ENCODE peak calls at places on chromosomes 16 and 17, in six cellular contexts. K is kidney, H is tibial artery, M is neuronal stem cell, J is cardiac muscle cell, C is heart left ventricle. O is an unnamed sample. For H3K4me1, the result is how much of the 10 kb centered on the place peaks cover.

GRCh38 chr16:77780378-77780837 is 8.0 kb upstream of the VAT1L start:
- DNase-seq in C (no peak), H (no peak), K (no peak), J (peak), M (no peak), O (no peak)

GRCh38 chr16:85395913-85396878 is 216.9 kb upstream of the GSE1 start:
- DNase-seq in C (peak), K (peak), J (peak), M (no peak), H (peak), O (peak)

GRCh38 chr16:88764913-88765349 is 20.1 kb downstream of the PIEZO1 start:
- DNase-seq in J (no peak), H (no peak), M (no peak), K (no peak), C (no peak), O (peak)

GRCh38 chr17:62987136-62987535 is 21.1 kb downstream of the TANC2 start:
- DNase-seq in M (no peak), C (no peak), J (no peak), K (no peak), H (no peak), O (no peak)

GRCh38 chr16:68083861-68084503 is 1.2 kb upstream of the NFATC3 start:
- DNase-seq in C (no peak), K (peak), M (peak), J (peak), H (no peak), O (peak)

GRCh38 chr16:67259705-67260104 is 10.9 kb downstream of the SLC9A5 start:
- DNase-seq in J (no peak), M (no peak), K (peak), H (no peak), C (no peak), O (no peak)

GRCh38 chr16:62831235-62831634 is 795.0 kb upstream of the CDH8 start:
- DNase-seq in H (no peak), M (no peak), C (no peak), K (no peak), J (no peak), O (no peak)

GRCh38 chr17:45355087-45355486 is 38.3 kb upstream of the MAP3K14 start:
- DNase-seq in J (no peak), M (no peak), C (no peak), K (no peak), H (no peak), O (no peak)

GRCh38 chr16:80526418-80527061 is 14.3 kb upstream of the DYNLRB2 start:
- DNase-seq in C (no peak), M (peak), H (no peak), J (peak), K (no peak), O (peak)

GRCh38 chr17:69525920-69526841 is 111.7 kb downstream of the MAP2K6 start:
- DNase-seq in J (peak), H (peak), K (no peak), M (peak), C (no peak), O (no peak)

GRCh38 chr17:72022328-72022727 is 98.5 kb upstream of the SOX9 start:
- DNase-seq in H (no peak), C (no peak), M (no peak), J (no peak), K (no peak), O (no peak)

GRCh38 chr17:39462644-39463375 is 1.5 kb downstream of the CDK12 start:
- DNase-seq in C (no peak), K (no peak), J (peak), H (peak), M (no peak), O (no peak)

GRCh38 chr17:39461911-39462641 is 790 bp downstream of the CDK12 start:
- DNase-seq in H (peak), J (no peak), C (no peak), K (peak), M (no peak), O (no peak)

GRCh38 chr17:39455919-39456318 is 4.9 kb upstream of the MED1 start:
- DNase-seq in H (peak), J (no peak), C (no peak), K (no peak), M (no peak), O (no peak)

DNA sequence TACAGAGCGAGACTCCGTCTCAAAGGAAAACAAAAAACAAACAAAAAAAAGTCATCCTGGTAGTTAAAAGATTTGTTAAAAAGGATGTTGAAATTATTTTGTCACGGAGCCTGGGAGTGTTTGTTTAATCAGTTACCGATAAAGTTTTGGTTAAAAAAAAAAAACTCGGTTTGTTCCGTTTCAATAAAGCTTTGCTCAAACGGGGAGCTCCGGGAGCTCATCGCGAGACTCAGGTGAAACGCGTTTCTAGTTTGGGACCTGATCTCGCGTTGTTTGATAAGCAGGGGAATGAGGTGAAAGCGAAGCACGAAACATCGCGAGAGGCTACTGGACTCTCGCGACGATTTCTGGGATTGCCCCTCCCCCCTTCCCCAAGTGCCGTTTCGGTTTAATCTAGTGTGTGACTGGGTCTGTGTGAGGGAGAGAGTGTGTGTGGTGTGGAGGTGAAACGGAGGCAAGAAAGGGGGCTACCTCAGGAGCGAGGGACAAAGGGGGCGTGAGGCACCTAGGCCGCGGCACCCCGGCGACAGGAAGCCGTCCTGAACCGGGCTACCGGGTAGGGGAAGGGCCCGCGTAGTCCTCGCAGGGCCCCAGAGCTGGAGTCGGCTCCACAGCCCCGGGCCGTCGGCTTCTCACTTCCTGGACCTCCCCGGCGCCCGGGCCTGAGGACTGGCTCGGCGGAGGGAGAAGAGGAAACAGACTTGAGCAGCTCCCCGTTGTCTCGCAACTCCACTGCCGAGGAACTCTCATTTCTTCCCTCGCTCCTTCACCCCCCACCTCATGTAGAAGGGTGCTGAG is at the start of gene CDK12:
- DNase-seq in K (peak), J (peak), M (peak), C (peak), H (peak), O (peak)
- H3K4me1 ChIP-seq in K (under half), J (under half), M (under half), C (under half), H (under half), O (under half)

DNA sequence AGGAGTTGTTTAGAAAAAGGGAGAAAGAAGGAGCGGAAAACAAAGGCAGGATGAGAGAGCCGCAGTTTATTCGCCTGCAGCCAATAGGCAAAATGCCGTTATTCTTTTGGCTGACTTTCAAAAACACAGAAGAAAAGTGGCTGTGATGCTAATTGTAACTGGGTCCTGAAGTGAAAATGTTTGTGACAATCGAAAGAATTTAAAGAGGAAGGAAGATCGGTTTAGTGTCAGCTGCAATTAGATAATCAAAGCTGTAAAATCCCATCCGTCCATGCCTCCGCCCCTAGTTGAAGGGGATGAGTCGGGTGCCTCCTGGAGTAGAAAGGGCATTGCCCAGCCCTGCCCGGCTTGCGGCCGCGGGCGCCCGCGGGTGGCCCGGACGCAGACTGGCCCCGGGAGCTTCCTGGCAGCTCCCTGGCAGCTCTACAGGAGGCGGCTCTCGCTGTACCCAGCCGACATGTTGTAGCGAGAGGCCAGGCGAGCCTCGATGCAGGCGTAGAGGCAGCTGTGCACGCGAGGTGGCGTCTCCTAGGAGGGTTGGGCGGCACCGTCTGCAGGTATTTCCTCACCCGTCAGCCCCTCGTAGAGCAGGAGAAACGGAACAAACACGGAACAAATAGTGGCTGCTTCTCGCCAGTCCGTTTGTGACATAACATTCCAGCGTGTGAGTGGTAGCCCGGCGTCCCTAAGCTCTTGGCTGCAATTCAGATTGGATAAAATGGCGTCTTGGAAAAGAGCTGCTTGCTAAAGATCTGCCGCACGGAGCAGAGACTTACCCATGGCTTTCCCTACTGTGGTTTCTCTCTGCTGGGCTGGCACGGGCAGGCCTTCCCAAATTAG is 82.3 kb downstream of the TNRC6C start:
- DNase-seq in H (peak), J (peak), K (peak), M (no peak), C (peak), O (peak)
- H3K27ac ChIP-seq in H (peak), J (peak), K (peak), M (no peak), C (peak), O (peak)

GRCh38 chr16:4349332-4349731 is 1.8 kb downstream of the PAM16 start:
- DNase-seq in K (no peak), C (no peak), H (no peak), J (no peak), M (no peak), O (no peak)
- H3K4me3 ChIP-seq in K (no peak), C (no peak), H (no peak), J (no peak), M (no peak), O (no peak)

GRCh38 chr17:17696871-17697633 is 15.8 kb downstream of the RAI1 start:
- DNase-seq in C (peak), H (no peak), J (no peak), M (no peak), K (no peak), O (no peak)
- H3K4me1 ChIP-seq in C (half or more), H (half or more), J (under half), M (half or more), K (half or more), O (under half)

GRCh38 chr17:35773129-35773528 is 12.4 kb downstream of the C17orf50 start:
- DNase-seq in M (no peak), H (no peak), J (no peak), C (no peak), K (no peak), O (no peak)

GRCh38 chr17:35774499-35774898 is 13.8 kb downstream of the C17orf50 start:
- DNase-seq in C (no peak), H (peak), M (no peak), K (no peak), J (peak), O (peak)

GRCh38 chr17:35773674-35774425 is 13.2 kb downstream of the C17orf50 start:
- DNase-seq in C (no peak), H (no peak), K (no peak), M (no peak), J (no peak), O (no peak)

GRCh38 chr17:35775039-35775438 is 14.4 kb downstream of the C17orf50 start:
- DNase-seq in C (no peak), J (no peak), K (no peak), M (no peak), H (no peak), O (no peak)

DNA sequence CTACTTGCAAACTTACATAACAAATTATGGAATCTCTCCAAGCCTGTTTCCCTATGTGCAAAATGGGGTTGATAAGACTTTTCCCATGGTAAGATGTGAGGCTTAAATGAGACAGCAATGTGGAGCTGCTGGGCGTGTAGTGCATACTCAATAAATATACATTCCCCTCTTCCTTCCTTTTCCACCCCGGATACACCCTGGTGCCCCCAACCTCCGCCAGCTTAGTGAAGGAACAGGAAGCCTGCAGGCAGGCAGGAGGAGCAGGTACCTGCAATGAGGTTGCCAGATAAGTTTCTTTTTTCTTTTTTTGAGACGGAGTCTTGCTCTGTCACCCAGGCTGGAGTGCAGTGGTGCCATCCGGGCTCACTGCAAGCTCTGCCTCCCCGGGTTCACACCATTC is 14.9 kb downstream of the C17orf50 start:
- DNase-seq in H (no peak), K (no peak), C (no peak), J (peak), M (no peak), O (no peak)
- H3K27ac ChIP-seq in H (peak), K (no peak), C (no peak), J (no peak), M (no peak), O (peak)

GRCh38 chr17:1107083-1107776 is 72.6 kb downstream of the ABR start:
- DNase-seq in C (no peak), K (no peak), M (no peak), J (no peak), H (no peak), O (peak)
- H3K4me3 ChIP-seq in C (no peak), K (no peak), M (no peak), J (no peak), H (peak), O (peak)

GRCh38 chr17:64017381-64017980 is 3.0 kb downstream of the ICAM2 start:
- DNase-seq in K (no peak), J (no peak), M (no peak), H (no peak), C (no peak), O (no peak)

GRCh38 chr17:64019486-64020067 is 856 bp downstream of the ICAM2 start:
- DNase-seq in M (no peak), K (no peak), C (no peak), J (no peak), H (no peak), O (no peak)

GRCh38 chr17:64016974-64017373 is 3.5 kb downstream of the ICAM2 start:
- DNase-seq in M (no peak), C (no peak), J (no peak), H (no peak), K (no peak), O (no peak)

GRCh38 chr17:64015447-64015846 is 5.0 kb downstream of the ICAM2 start:
- DNase-seq in C (no peak), J (no peak), M (no peak), K (no peak), H (no peak), O (no peak)

GRCh38 chr17:64016248-64016784 is 4.1 kb downstream of the ICAM2 start:
- DNase-seq in J (no peak), H (no peak), K (no peak), C (no peak), M (no peak), O (no peak)
- H3K4me1 ChIP-seq in J (under half), H (under half), K (under half), C (under half), M (under half), O (under half)

DNA sequence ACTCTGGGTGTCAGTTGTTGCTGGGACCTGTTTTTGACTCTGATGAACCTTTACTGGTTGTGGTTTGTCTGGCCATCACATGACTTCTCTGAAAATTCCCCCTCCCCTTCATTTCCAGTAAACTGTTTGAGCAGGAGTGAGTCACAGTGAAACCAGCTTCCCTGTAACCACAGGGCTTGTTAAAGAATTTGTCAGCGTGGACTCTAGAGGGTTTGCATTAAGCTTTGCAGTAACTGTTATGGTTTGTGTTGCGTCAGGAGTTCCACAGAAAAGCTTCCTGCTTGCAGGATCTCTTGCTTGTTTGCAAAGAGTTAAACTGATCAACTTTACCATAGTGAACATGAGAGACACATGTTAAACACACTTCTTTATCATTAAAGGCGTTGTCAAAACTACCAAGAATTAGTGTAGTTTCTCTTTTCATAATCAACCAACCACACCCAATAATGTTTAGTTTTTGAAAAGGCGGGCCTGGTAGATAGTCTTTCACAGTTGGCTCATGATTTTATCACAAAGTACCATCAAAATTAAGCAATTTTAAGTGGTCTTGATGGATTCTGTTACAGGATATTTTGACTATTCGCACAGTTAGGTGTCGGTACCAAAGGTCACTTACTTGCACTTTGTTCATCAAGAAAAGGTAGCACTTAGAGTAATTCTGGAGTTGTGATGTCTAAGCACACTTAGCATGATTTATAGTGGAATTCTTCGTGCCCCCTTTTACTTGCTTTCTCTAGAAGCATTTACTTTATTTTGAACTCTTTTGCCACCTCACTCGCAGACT is 79.3 kb downstream of the VMP1 start:
- DNase-seq in M (no peak), K (no peak), J (peak), C (no peak), H (no peak), O (no peak)
- H3K27ac ChIP-seq in M (peak), K (peak), J (peak), C (peak), H (peak), O (peak)

GRCh38 chr16:84136331-84137125 is 8.4 kb downstream of the HSDL1 start:
- DNase-seq in H (no peak), K (no peak), C (no peak), M (no peak), J (no peak), O (no peak)
- H3K4me3 ChIP-seq in H (no peak), K (no peak), C (no peak), M (no peak), J (no peak), O (no peak)

DNA sequence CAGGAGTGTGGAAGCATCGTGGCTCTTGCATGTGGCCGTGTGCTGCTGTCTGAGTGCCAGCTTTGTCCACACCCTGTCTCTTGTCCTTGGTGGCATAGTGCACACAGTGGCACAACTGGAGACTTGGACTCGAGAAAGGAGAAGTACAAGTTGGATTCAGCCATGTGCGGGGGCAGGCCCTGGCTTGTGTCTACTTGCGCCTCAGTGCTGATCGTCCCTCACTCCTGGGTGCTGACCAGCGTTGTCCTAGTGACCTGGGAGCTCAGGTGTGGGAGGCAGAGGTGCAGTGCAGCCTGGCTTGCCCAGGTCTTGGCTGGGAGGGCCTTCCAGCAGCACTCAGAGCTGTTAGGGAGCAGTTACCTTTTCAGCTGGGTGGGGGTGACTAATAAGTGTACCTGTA is 20.6 kb downstream of the MPRIP start:
- DNase-seq in M (no peak), H (peak), C (peak), K (peak), J (no peak), O (peak)
- H3K4me1 ChIP-seq in M (under half), H (half or more), C (half or more), K (under half), J (under half), O (under half)